ENCODE peak calls at places on chromosomes 5 and 9, in nine cellular contexts. I is MV-4-11; H is CD8-positive, alpha-beta memory T cell; B is EL; L is endothelial cell; X is left ventricle myocardium superior; T is right cardiac atrium; O is neural progenitor cell; N is NB4. C is an unnamed sample.

GRCh38 chr9:125904155-125904841 is 157.1 kb downstream of the PBX3 start:
- DNase-seq in N (peak; percentile 57), T (no peak), O (no peak), I (peak; percentile 71), X (no peak), L (no peak), H (no peak), B (peak; percentile 32), C (no peak)

GRCh38 chr9:70421272-70422180 is 7.1 kb upstream of the KLF9 start:
- DNase-seq in I (peak; percentile 34), X (no peak), B (peak; percentile 59), T (no peak), L (no peak), O (peak; percentile 48), N (peak; percentile 17), H (peak; percentile 28), C (peak; percentile 75)

GRCh38 chr9:123434619-123435240 is 78.7 kb downstream of the CRB2 start:
- DNase-seq in B (no peak), L (peak; percentile 38), H (no peak), N (no peak), T (no peak), O (peak; percentile 56), I (no peak), X (no peak), C (no peak)

GRCh38 chr5:56429110-56429561 is 196.0 kb upstream of the ANKRD55 start:
- DNase-seq in X (peak; percentile 47), H (no peak), T (peak; percentile 77), N (peak; percentile 20), O (no peak), B (no peak), I (no peak), L (no peak), C (no peak)

GRCh38 chr5:7902201-7902600 is 33.3 kb downstream of the MTRR start:
- DNase-seq in X (no peak), B (peak; percentile 35), O (no peak), I (no peak), H (no peak), L (no peak), T (no peak), N (no peak), C (no peak)

GRCh38 chr9:133103987-133104505 is 17.0 kb downstream of the RALGDS start:
- DNase-seq in L (no peak), X (no peak), N (no peak), T (peak; percentile 45), I (no peak), O (no peak), H (no peak), B (no peak), C (peak; percentile 61)

GRCh38 chr9:95010431-95010838 is 283.9 kb downstream of the AOPEP start:
- DNase-seq in T (no peak), X (no peak), H (no peak), O (no peak), B (no peak), I (no peak), N (no peak), L (no peak), C (no peak)

GRCh38 chr5:154753792-154754191 is 1.4 kb upstream of the LARP1 start:
- DNase-seq in B (peak; percentile 85), L (no peak), N (peak; percentile 40), T (peak; percentile 82), X (peak; percentile 70), I (no peak), H (no peak), O (peak; percentile 21), C (peak; percentile 92)

GRCh38 chr5:174384509-174384947 is 339.0 kb downstream of the NSG2 start:
- DNase-seq in O (no peak), I (peak; percentile 45), L (no peak), H (no peak), B (peak; percentile 48), N (peak; percentile 48), T (no peak), X (no peak), C (no peak)

GRCh38 chr9:123990427-123990826 is 21.1 kb upstream of the LHX2 start:
- DNase-seq in X (no peak), T (no peak), H (no peak), O (no peak), I (no peak), B (no peak), N (no peak), L (no peak), C (no peak)

GRCh38 chr9:136519263-136520052 is 26.4 kb downstream of the NOTCH1 start:
- DNase-seq in L (no peak), X (no peak), N (no peak), B (no peak), T (no peak), H (no peak), O (no peak), I (no peak), C (no peak)

GRCh38 chr9:133943781-133944745 is 48.1 kb downstream of the VAV2 start:
- DNase-seq in I (no peak), T (peak; percentile 51), X (peak; percentile 21), B (no peak), H (no peak), N (no peak), L (no peak), O (peak; percentile 82), C (peak; percentile 78)

GRCh38 chr9:99162759-99163364 is 57.9 kb downstream of the TGFBR1 start:
- DNase-seq in X (no peak), O (peak; percentile 56), H (no peak), B (peak; percentile 43), N (peak; percentile 61), L (no peak), T (no peak), I (peak; percentile 24), C (no peak)

GRCh38 chr9:121860744-121861143 is 209.3 kb downstream of the DAB2IP start:
- DNase-seq in L (no peak), B (peak; percentile 76), X (peak; percentile 63), H (no peak), T (peak; percentile 67), O (no peak), I (no peak), N (no peak), C (peak; percentile 90)

GRCh38 chr9:136189394-136190236 is 15.3 kb downstream of the LHX3 start:
- DNase-seq in B (no peak), X (no peak), N (peak; percentile 77), O (peak; percentile 57), T (peak; percentile 41), I (peak; percentile 54), H (no peak), L (no peak), C (no peak)

C was measured in osteoblast.